ENCODE peak calls at places on chromosome 6, in four cellular contexts. H, Q, T and E are unnamed samples.

GRCh38 chr6:33028220-33028849 is 18.9 kb upstream of the HLA-DOA start:
- DNase-seq in H (no peak), Q (no peak), T (no peak), E (no peak)

GRCh38 chr6:33430334-33430733 is 10.5 kb downstream of the SYNGAP1 start:
- DNase-seq in H (no peak), Q (no peak), T (no peak), E (no peak)

GRCh38 chr6:142913511-142914047 is 31.4 kb downstream of the HIVEP2 start:
- DNase-seq in H (no peak), Q (no peak), T (no peak), E (no peak)

GRCh38 chr6:162940426-162940825 is 212.7 kb downstream of the PACRG start:
- DNase-seq in H (no peak), Q (no peak), T (no peak), E (no peak)

GRCh38 chr6:91485047-91485446 is 898.2 kb upstream of the MAP3K7 start:
- DNase-seq in H (no peak), Q (no peak), T (no peak), E (no peak)

GRCh38 chr6:79762370-79762769 is 131.2 kb downstream of the SH3BGRL2 start:
- DNase-seq in H (no peak), Q (no peak), T (no peak), E (no peak)

GRCh38 chr6:97669191-97669651 is 386.2 kb upstream of the MMS22L start:
- DNase-seq in H (no peak), Q (no peak), T (no peak), E (no peak)

GRCh38 chr6:4272996-4273395 is 137.6 kb upstream of the ECI2 start:
- DNase-seq in H (no peak), Q (no peak), T (no peak), E (no peak)

GRCh38 chr6:99521557-99522286 is 6.5 kb upstream of the USP45 start:
- DNase-seq in H (peak), Q (no peak), T (no peak), E (no peak)

GRCh38 chr6:16136536-16137450 is 7.9 kb downstream of the MYLIP start:
- DNase-seq in H (no peak), Q (no peak), T (peak), E (no peak)

GRCh38 chr6:112173401-112173800 is 81.0 kb downstream of the LAMA4 start:
- DNase-seq in H (no peak), Q (no peak), T (no peak), E (no peak)

GRCh38 chr6:47669684-47670515 is 28.5 kb upstream of the ADGRF4 start:
- DNase-seq in H (no peak), Q (no peak), T (no peak), E (no peak)

GRCh38 chr6:38773338-38773737 is 58.2 kb downstream of the DNAH8 start:
- DNase-seq in H (no peak), Q (no peak), T (no peak), E (no peak)

GRCh38 chr6:111736005-111736607 is 130.4 kb upstream of the TRAF3IP2 start:
- DNase-seq in H (no peak), Q (no peak), T (no peak), E (no peak)

GRCh38 chr6:38100380-38100779 is 280.9 kb downstream of the ZFAND3 start:
- DNase-seq in H (no peak), Q (no peak), T (no peak), E (no peak)

GRCh38 chr6:13354331-13355042 is 26.1 kb upstream of the TBC1D7 start:
- DNase-seq in H (no peak), Q (no peak), T (no peak), E (no peak)

GRCh38 chr6:44051516-44051915 is 75.7 kb downstream of the MRPL14 start:
- DNase-seq in H (peak), Q (no peak), T (no peak), E (no peak)

GRCh38 chr6:37615564-37616340 is 81.9 kb downstream of the MDGA1 start:
- DNase-seq in H (no peak), Q (peak), T (no peak), E (no peak)

GRCh38 chr6:40165036-40165709 is 230.9 kb upstream of the MOCS1 start:
- DNase-seq in H (no peak), Q (no peak), T (no peak), E (no peak)

GRCh38 chr6:82066196-82066595 is 181.3 kb downstream of the IBTK start:
- DNase-seq in H (no peak), Q (no peak), T (no peak), E (no peak)

GRCh38 chr6:151087861-151088598 is 151.7 kb upstream of the AKAP12 start:
- DNase-seq in H (peak), Q (no peak), T (no peak), E (no peak)

DNA sequence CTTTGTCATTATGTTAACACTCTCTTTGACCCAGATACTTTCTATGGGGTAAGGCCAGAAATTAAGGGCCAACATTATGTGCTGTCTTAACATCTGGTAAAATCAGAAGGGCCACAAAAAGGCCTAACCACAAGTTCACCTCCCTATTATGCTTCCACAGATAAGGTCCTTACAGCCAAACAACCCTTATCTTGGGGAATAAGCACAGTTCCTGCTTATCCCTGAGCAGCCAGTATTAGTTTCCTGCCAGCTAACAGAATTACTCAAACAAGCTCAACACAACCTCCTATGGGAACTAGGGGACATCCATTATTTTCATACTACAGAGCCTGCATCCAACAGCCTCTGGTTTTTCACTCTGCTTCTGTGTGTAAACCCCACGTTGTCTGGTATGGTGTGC is 724.8 kb downstream of the HACE1 start:
- DNase-seq in H (no peak), Q (no peak), T (no peak), E (no peak)
- TF ChIP-seq POLR2A in H (no peak), Q (no peak), T (no peak), E (no peak)

GRCh38 chr6:134549854-134550253 is 231.9 kb upstream of the SGK1 start:
- DNase-seq in H (no peak), Q (no peak), T (no peak), E (no peak)
- TF ChIP-seq POLR2A in H (no peak), Q (no peak), T (no peak), E (no peak)

DNA sequence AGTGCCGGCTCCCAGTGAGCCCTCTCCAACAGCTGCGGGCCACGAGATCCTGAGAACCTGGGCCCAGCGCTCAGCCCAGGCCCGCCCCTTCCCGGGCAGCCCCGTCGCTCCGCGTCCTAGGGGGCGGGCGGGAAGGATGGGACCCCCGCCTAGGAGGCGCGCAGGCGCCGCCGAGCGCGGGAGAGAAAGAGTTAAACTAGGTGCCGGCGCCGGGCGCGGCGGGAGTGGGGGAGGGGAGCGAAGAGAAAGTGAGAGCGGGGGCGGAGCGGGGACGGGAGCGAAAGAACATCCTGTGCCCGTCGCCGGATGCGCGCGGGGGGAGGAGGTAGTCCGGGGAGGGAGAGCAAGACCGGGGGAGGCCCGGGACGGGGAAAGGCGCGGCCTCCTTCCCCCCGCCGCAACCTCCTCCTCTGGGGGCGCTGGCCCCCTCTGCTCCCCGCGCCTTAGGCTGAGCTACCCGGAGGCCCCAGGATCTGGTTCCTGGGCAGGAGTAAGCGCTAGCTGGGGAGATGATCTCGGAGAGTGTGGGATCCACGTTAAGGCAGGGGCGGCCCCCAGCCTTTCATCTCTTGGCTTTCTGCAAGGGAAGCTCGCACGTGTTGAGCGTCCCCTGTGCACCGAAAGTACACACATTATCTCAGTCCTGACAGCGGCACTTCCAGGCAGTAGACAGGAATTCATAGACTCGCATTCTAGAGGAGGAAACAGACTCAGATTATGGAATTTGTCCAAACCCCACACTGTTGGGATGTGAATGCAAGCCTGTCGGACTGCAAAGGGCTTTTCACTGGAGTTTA is 4.9 kb upstream of the ARMC12 start:
- DNase-seq in H (peak), Q (peak), T (peak), E (peak)
- TF ChIP-seq POLR2A in H (peak), Q (peak), T (no peak), E (peak)

DNA sequence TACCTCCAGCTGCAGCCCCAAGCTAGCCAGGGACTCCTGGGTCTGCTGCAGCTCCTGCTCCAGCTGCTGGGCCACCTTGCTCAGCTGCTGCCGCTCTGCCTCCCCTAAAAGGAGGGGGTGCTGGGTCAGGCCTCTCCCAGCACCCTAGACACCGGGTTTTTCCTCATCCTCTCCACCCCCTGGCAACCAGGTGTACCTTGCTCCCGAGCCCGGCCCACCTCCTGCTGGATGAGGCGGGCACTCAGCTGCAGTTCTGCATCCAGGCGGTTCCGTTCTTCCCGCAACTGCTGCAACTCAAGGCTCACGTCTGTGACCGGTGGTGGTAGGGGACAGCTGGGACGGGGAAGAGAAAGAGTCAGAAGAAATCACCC is 6.1 kb upstream of the PSORS1C2 start:
- DNase-seq in H (no peak), Q (no peak), T (no peak), E (no peak)
- TF ChIP-seq POLR2A in H (no peak), Q (no peak), T (no peak), E (no peak)

DNA sequence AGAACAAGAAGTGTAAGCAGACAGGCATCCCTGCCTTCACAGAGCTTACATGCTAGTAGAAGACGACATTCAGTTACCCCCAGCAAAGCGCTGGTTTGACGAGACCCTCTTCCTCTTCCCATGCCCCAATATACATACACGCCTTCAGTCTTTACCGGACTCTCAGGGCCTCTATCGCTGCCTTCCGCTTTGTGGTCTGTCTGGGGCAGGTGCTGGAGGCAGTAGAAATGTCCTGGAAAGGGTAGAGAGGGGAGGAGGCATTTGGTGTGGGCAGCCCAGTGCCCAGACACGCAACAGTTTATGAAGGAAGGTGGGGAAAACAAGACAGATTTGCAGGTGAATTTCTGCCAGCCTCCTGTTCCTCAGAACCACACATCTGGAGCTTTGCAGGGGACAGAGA is 6.0 kb downstream of the SMPD2 start:
- DNase-seq in H (no peak), Q (no peak), T (peak), E (no peak)
- TF ChIP-seq POLR2A in H (no peak), Q (no peak), T (no peak), E (no peak)

GRCh38 chr6:31426395-31426794 is 23.0 kb downstream of the MICA start:
- DNase-seq in H (no peak), Q (no peak), T (no peak), E (no peak)
- TF ChIP-seq POLR2A in H (no peak), Q (no peak), T (no peak), E (no peak)

GRCh38 chr6:29968130-29968529 is 25.8 kb downstream of the HLA-A start:
- DNase-seq in H (no peak), Q (no peak), T (no peak), E (no peak)

GRCh38 chr6:29965873-29966601 is 23.7 kb downstream of the HLA-A start:
- DNase-seq in H (peak), Q (peak), T (peak), E (peak)

GRCh38 chr6:29964553-29964903 is 22.2 kb downstream of the HLA-A start:
- DNase-seq in H (no peak), Q (no peak), T (no peak), E (no peak)

GRCh38 chr6:29967379-29968010 is 25.2 kb downstream of the HLA-A start:
- DNase-seq in H (no peak), Q (no peak), T (peak), E (no peak)

GRCh38 chr6:29964904-29965872 is 22.9 kb downstream of the HLA-A start:
- DNase-seq in H (peak), Q (peak), T (peak), E (peak)
- TF ChIP-seq POLR2A in H (no peak), Q (peak), T (peak), E (no peak)

GRCh38 chr6:104957301-104958177 is 632 bp downstream of the LIN28B start:
- DNase-seq in H (no peak), Q (no peak), T (no peak), E (no peak)
- TF ChIP-seq POLR2A in H (no peak), Q (no peak), T (no peak), E (no peak)